ENCODE peak calls at places on chromosomes 6 and 20, in five cellular contexts. L, U, W, K and F are unnamed samples.

GRCh38 chr6:124551711-124552233 is 410.5 kb upstream of the RNF217 start:
- DNase-seq in L (no peak), U (peak), W (no peak), K (no peak), F (no peak)

GRCh38 chr6:118665011-118665410 is 13.6 kb upstream of the CEP85L start:
- DNase-seq in L (no peak), U (no peak), W (no peak), K (no peak), F (no peak)

GRCh38 chr6:63571382-63571882 is 848 bp upstream of the LOC128125822 start:
- DNase-seq in L (no peak), U (no peak), W (no peak), K (no peak), F (no peak)

GRCh38 chr20:51345601-51346101 is 196.9 kb downstream of the NFATC2 start:
- DNase-seq in L (no peak), U (peak), W (no peak), K (peak), F (peak)

GRCh38 chr6:23650676-23651075 is 475.3 kb upstream of the NRSN1 start:
- DNase-seq in L (no peak), U (no peak), W (no peak), K (no peak), F (no peak)

GRCh38 chr6:39207421-39208232 is 21.6 kb downstream of the KCNK5 start:
- DNase-seq in L (no peak), U (no peak), W (no peak), K (no peak), F (no peak)

GRCh38 chr20:62822788-62823651 is 6.2 kb downstream of the COL9A3 start:
- DNase-seq in L (no peak), U (no peak), W (no peak), K (no peak), F (no peak)

GRCh38 chr6:24323632-24324337 is 34.1 kb downstream of the DCDC2 start:
- DNase-seq in L (no peak), U (peak), W (no peak), K (no peak), F (no peak)

GRCh38 chr6:13362432-13362831 is 34.1 kb upstream of the TBC1D7 start:
- DNase-seq in L (no peak), U (peak), W (no peak), K (no peak), F (no peak)

GRCh38 chr6:148272084-148272483 is 70.6 kb upstream of the SASH1 start:
- DNase-seq in L (no peak), U (peak), W (no peak), K (peak), F (no peak)

GRCh38 chr20:33475381-33476160 is 14.3 kb upstream of the CBFA2T2 start:
- DNase-seq in L (no peak), U (no peak), W (no peak), K (no peak), F (no peak)

GRCh38 chr20:1050440-1050839 is 48.3 kb upstream of the RSPO4 start:
- DNase-seq in L (no peak), U (no peak), W (no peak), K (no peak), F (no peak)

GRCh38 chr6:7268362-7269310 is 44.4 kb downstream of the SSR1 start:
- DNase-seq in L (no peak), U (no peak), W (no peak), K (no peak), F (no peak)

GRCh38 chr6:31581511-31582229 is 554 bp downstream of the LTB start:
- DNase-seq in L (no peak), U (no peak), W (peak), K (no peak), F (no peak)

GRCh38 chr6:166551797-166552495 is 34.5 kb downstream of the RAMACL start:
- DNase-seq in L (no peak), U (no peak), W (no peak), K (no peak), F (no peak)

GRCh38 chr6:143840595-143840994 is 2.5 kb upstream of the LTV1 start:
- DNase-seq in L (no peak), U (no peak), W (no peak), K (no peak), F (no peak)

GRCh38 chr6:16319813-16320532 is 81.6 kb downstream of the GMPR start:
- DNase-seq in L (no peak), U (peak), W (peak), K (peak), F (peak)

GRCh38 chr20:41339957-41340326 is 679 bp upstream of the LPIN3 start:
- DNase-seq in L (peak), U (peak), W (peak), K (peak), F (peak)

GRCh38 chr6:18503588-18504231 is 116.6 kb downstream of the RNF144B start:
- DNase-seq in L (peak), U (peak), W (no peak), K (peak), F (peak)

GRCh38 chr20:61964675-61965605 is 100.7 kb downstream of the TAF4 start:
- DNase-seq in L (no peak), U (no peak), W (no peak), K (no peak), F (no peak)

GRCh38 chr6:4370066-4370465 is 234.7 kb upstream of the ECI2 start:
- DNase-seq in L (no peak), U (peak), W (no peak), K (peak), F (no peak)

GRCh38 chr6:35727206-35727934 is 9.5 kb upstream of the ARMC12 start:
- DNase-seq in L (no peak), U (peak), W (peak), K (no peak), F (peak)

GRCh38 chr20:42678895-42679294 is 510.8 kb downstream of the PTPRT start:
- DNase-seq in L (no peak), U (no peak), W (no peak), K (no peak), F (no peak)

GRCh38 chr20:35021063-35021462 is 65.4 kb downstream of the MYH7B start:
- DNase-seq in L (no peak), U (peak), W (no peak), K (no peak), F (peak)

GRCh38 chr20:1841554-1842140 is 53.6 kb upstream of the SIRPA start:
- DNase-seq in L (no peak), U (no peak), W (peak), K (no peak), F (peak)

GRCh38 chr6:106339334-106340029 is 13.9 kb upstream of the ATG5 start:
- DNase-seq in L (no peak), U (peak), W (no peak), K (peak), F (no peak)

GRCh38 chr6:81999270-81999669 is 246.8 kb upstream of the TENT5A start:
- DNase-seq in L (no peak), U (peak), W (no peak), K (no peak), F (no peak)

GRCh38 chr20:58519940-58520712 is 4.9 kb upstream of the APCDD1L start:
- DNase-seq in L (no peak), U (no peak), W (no peak), K (no peak), F (no peak)

GRCh38 chr6:49515485-49516146 is 15.9 kb downstream of the GLYATL3 start:
- DNase-seq in L (no peak), U (no peak), W (no peak), K (no peak), F (no peak)

GRCh38 chr6:138293428-138293827 is 75.1 kb upstream of the PBOV1 start:
- DNase-seq in L (no peak), U (peak), W (no peak), K (peak), F (no peak)